ENCODE peak calls at places on chromosomes 6 and 20, in five cellular contexts. O, T, G, K and U are unnamed samples. For H3K27me3, the result is how much of the 10 kb centered on the place peaks cover.

GRCh38 chr6:10048370-10049297 is 366.2 kb downstream of the TFAP2A start:
- DNase-seq in O (no peak), T (no peak), G (no peak), K (no peak), U (no peak)

GRCh38 chr6:67933278-67933677 is 701.8 kb upstream of the ADGRB3 start:
- DNase-seq in O (no peak), T (no peak), G (peak), K (no peak), U (no peak)

GRCh38 chr6:44446626-44447297 is 59.3 kb downstream of the CDC5L start:
- DNase-seq in O (peak), T (no peak), G (no peak), K (no peak), U (no peak)

GRCh38 chr6:136149311-136149710 is 100.8 kb downstream of the MTFR2 start:
- DNase-seq in O (no peak), T (no peak), G (no peak), K (no peak), U (no peak)

GRCh38 chr6:153096792-153097191 is 34.3 kb downstream of the RGS17 start:
- DNase-seq in O (no peak), T (no peak), G (no peak), K (no peak), U (no peak)

GRCh38 chr20:56504373-56505005 is 20.1 kb upstream of the FAM209A start:
- DNase-seq in O (no peak), T (peak), G (peak), K (peak), U (no peak)

GRCh38 chr20:1845701-1846100 is 49.5 kb upstream of the SIRPA start:
- DNase-seq in O (no peak), T (no peak), G (no peak), K (no peak), U (no peak)

GRCh38 chr6:170085475-170086401 is 205.1 kb downstream of the DLL1 start:
- DNase-seq in O (no peak), T (no peak), G (peak), K (no peak), U (no peak)

GRCh38 chr6:149419696-149420404 is 19.8 kb downstream of the SUMO4 start:
- DNase-seq in O (no peak), T (no peak), G (no peak), K (no peak), U (no peak)

GRCh38 chr20:22796465-22797077 is 212.2 kb upstream of the FOXA2 start:
- DNase-seq in O (no peak), T (no peak), G (no peak), K (no peak), U (no peak)

GRCh38 chr6:154683756-154684523 is 49.3 kb upstream of the SCAF8 start:
- DNase-seq in O (no peak), T (no peak), G (no peak), K (no peak), U (no peak)

GRCh38 chr20:63957690-63958441 is 1.6 kb upstream of the UCKL1 start:
- DNase-seq in O (peak), T (no peak), G (no peak), K (peak), U (no peak)

GRCh38 chr20:24491043-24491756 is 21.8 kb downstream of the SYNDIG1 start:
- DNase-seq in O (no peak), T (no peak), G (no peak), K (no peak), U (no peak)

GRCh38 chr6:100346828-100347227 is 117.9 kb downstream of the SIM1 start:
- DNase-seq in O (no peak), T (no peak), G (no peak), K (no peak), U (no peak)

GRCh38 chr6:90598192-90598951 is 11.5 kb upstream of the MAP3K7 start:
- DNase-seq in O (no peak), T (no peak), G (no peak), K (no peak), U (no peak)

GRCh38 chr6:42547407-42548329 is 16.2 kb upstream of the UBR2 start:
- DNase-seq in O (peak), T (peak), G (peak), K (peak), U (peak)

GRCh38 chr6:2773450-2773849 is 8.3 kb downstream of the WRNIP1 start:
- DNase-seq in O (no peak), T (no peak), G (no peak), K (no peak), U (no peak)

GRCh38 chr6:71602385-71602949 is 283.9 kb upstream of the RIMS1 start:
- DNase-seq in O (no peak), T (no peak), G (no peak), K (no peak), U (no peak)

GRCh38 chr6:111804627-111805235 is 68.5 kb downstream of the FYN start:
- DNase-seq in O (no peak), T (no peak), G (no peak), K (peak), U (no peak)

GRCh38 chr6:47651505-47651944 is 46.9 kb upstream of the ADGRF4 start:
- DNase-seq in O (no peak), T (no peak), G (no peak), K (no peak), U (no peak)
- TF ChIP-seq GABPA in O (no peak), T (no peak), G (no peak), K (no peak), U (no peak)

GRCh38 chr6:12977206-12977605 is 260.6 kb downstream of the PHACTR1 start:
- DNase-seq in O (no peak), T (no peak), G (no peak), K (no peak), U (no peak)
- H3K27me3 ChIP-seq in O (under half), T (under half), G (under half), K (under half), U (under half)

GRCh38 chr6:123659960-123660748 is 23.4 kb upstream of the TRDN start:
- DNase-seq in O (no peak), T (no peak), G (no peak), K (no peak), U (no peak)

GRCh38 chr6:123661105-123661891 is 24.5 kb upstream of the TRDN start:
- DNase-seq in O (no peak), T (no peak), G (no peak), K (no peak), U (no peak)

GRCh38 chr6:123658848-123659247 is 22.1 kb upstream of the TRDN start:
- DNase-seq in O (no peak), T (no peak), G (no peak), K (no peak), U (no peak)

DNA sequence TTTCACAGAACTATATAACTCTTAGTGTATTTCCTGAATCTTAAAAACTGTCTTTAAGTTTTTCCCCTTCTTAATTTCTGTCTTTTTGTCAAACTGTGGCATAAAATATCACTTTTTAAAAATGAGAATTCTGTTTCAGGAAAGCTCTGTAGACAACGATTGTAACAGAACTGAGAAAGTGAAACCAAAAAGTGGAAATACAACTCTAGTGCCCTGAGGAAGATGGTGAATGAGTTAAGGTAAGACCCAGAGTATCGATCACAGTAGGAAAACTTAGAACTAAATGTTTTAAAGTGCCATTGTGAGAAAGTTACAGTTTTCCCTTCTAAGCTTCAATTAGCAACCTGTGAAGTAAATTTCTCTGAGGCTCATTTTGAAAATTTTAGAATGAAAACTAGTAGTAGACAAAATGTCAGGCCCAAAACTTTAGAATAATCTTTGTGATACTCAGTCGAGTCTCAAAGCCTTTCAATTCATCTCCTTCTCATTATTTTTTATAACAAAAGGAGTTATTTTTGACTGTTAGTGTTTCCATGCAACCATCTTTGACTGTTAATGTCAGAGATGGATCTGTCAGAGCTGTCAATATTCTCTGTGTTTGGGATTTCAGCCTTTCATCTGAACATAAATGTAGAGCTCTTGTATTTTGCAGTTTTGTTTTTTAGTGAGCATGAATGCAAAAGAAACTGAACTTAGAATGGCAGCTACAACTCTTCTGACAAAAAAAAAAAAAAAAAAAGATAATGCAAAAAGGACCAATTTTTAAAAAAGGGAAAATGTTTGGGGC is 19.0 kb upstream of the TRDN start:
- DNase-seq in O (no peak), T (no peak), G (no peak), K (no peak), U (no peak)
- H3K4me3 ChIP-seq in O (peak), T (peak), G (no peak), K (peak), U (no peak)

DNA sequence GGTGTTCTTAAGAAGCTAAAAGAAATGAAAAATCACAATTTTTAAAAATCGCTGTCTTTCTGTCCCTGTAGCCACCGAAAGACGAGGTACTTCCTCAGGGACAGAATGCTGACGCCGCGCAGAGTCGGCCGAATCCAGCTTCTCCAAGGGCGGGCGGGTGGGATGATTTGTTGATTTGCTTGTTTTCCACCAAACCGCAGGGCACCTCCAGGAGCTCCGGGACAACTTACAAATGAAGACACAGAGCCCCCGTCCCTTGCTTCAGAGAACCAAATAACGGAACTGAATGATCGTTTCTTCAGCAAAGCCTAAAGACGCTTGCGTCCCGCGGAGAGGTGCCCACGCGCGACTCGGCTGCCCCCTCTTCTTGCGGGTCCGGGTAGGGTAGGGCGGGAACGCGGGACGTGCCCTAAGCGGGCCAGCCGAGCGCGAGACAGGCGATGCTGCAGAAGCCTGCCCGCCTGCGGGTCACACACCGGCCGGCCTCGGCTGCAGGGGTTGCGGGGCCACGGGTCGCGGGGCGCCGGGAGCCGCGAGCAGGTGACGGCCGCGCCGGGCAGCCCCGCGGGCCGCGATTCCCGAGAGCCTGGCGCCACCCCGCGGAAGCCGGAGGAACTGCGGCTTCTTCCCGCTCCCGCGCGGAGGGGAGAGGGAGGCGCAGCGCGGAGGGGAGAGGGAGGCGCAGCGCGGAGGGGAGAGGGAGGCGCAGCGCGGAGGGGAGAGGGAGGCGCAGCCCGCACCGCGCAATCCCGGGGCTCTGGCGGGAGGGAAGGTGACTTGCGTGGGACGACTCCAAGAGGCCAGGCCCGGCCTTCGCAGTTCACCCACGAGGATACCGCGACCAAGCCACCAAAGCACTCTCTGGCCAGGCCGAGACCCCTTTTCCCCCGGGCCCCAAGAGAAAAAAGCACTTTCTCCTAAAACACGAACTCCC is 7.7 kb upstream of the FOXF2 start:
- DNase-seq in O (no peak), T (peak), G (peak), K (peak), U (no peak)
- TF ChIP-seq GABPA in O (no peak), T (no peak), G (no peak), K (no peak), U (no peak)

GRCh38 chr20:61647741-61648140 is 395.7 kb downstream of the CDH4 start:
- DNase-seq in O (no peak), T (no peak), G (no peak), K (no peak), U (no peak)

GRCh38 chr20:61654726-61655125 is 402.7 kb downstream of the CDH4 start:
- DNase-seq in O (no peak), T (no peak), G (no peak), K (no peak), U (no peak)

GRCh38 chr20:61649105-61649878 is 397.2 kb downstream of the CDH4 start:
- DNase-seq in O (no peak), T (no peak), G (no peak), K (no peak), U (no peak)

GRCh38 chr20:61649879-61650200 is 397.8 kb downstream of the CDH4 start:
- DNase-seq in O (no peak), T (no peak), G (no peak), K (no peak), U (no peak)

DNA sequence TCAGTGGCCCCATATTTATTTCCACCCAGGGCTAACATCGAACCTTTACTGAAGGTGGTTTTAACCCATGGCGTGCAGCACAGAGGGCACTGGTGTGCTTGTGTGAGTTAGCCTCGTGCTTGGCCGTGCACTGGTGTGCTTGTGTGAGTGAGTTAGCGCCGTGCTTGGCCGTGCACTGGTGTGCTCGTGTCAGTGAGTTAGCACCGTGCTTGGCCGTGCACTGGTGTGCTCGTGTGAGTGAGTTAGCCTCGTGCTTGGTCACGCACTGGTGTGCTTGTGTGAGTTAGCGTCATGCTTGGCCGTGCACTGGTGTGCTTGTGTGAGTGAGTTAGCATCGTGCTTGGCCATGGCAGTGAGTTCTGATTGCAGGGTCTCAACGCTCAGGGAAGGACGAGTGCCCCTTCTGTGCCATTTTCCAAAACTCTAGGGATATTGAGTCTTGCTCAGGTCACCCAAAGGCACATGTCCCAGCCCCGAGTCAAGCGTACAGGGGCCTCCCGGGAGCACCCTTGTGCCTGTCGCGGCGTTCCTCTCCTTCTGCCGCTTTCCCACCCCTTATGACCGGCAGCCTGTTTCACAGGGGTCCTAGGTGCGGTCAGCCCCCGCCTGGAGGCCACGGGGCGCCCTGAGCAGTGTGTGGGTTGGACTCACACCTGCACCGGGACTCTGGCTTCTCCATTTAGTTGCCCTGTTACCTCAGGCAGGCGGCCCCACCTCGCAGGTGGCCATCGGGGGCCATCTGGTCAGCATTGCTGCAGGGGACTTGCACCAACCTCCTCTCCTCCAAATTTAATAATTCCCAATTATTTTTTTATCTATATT is 399.1 kb downstream of the CDH4 start:
- DNase-seq in O (no peak), T (no peak), G (no peak), K (no peak), U (no peak)
- H3K27me3 ChIP-seq in O (under half), T (under half), G (under half), K (under half), U (under half)